ENCODE peak calls at places on chromosome X, in five cellular contexts. E is SK-N-SH, Z is neuronal stem cell, V is H9, U is nucleus accumbens. K is an unnamed sample.

GRCh38 chrX:39253551-39253950 is 452.3 kb downstream of the MID1IP1 start:
- DNase-seq in E (no peak), V (no peak), Z (no peak), U (no peak), K (no peak)

GRCh38 chrX:72572248-72573157 is at the start of gene HDAC8:
- DNase-seq in Z (peak; percentile 64), U (peak; percentile 67), V (peak; percentile 65), E (peak; percentile 80), K (peak; percentile 65)

GRCh38 chrX:42530027-42530426 is 247.9 kb downstream of the PPP1R2C start:
- DNase-seq in E (no peak), Z (no peak), U (no peak), V (no peak), K (peak; percentile 13)

GRCh38 chrX:150352581-150352980 is 10.5 kb upstream of the MAMLD1 start:
- DNase-seq in Z (no peak), V (no peak), U (no peak), E (no peak), K (no peak)

GRCh38 chrX:129781134-129782014 is 1.6 kb downstream of the SASH3 start:
- DNase-seq in U (no peak), Z (no peak), E (no peak), V (no peak), K (no peak)

GRCh38 chrX:16771483-16772398 is 14.5 kb upstream of the TXLNG start:
- DNase-seq in U (no peak), V (peak; percentile 83), Z (peak; percentile 21), E (peak; percentile 44), K (peak; percentile 83)

GRCh38 chrX:48934581-48935331 is 15.9 kb upstream of the PIM2 start:
- DNase-seq in E (no peak), Z (no peak), U (no peak), V (no peak), K (no peak)

GRCh38 chrX:134821370-134821769 is 163.1 kb upstream of the PLAC1 start:
- DNase-seq in E (no peak), V (peak; percentile 30), Z (no peak), U (peak; percentile 0), K (no peak)

GRCh38 chrX:153999359-154000037 is 20.2 kb downstream of the IRAK1 start:
- DNase-seq in U (no peak), Z (no peak), V (no peak), E (no peak), K (no peak)

GRCh38 chrX:33330798-33331197 is 119.4 kb upstream of the DMD start:
- DNase-seq in V (no peak), U (no peak), Z (no peak), E (no peak), K (no peak)

GRCh38 chrX:109600114-109600710 is 24.8 kb downstream of the KCNE5 start:
- DNase-seq in V (peak; percentile 40), E (peak; percentile 10), U (no peak), Z (no peak), K (no peak)

GRCh38 chrX:15515931-15516330 is 15.3 kb downstream of the BMX start:
- DNase-seq in E (no peak), U (no peak), V (no peak), Z (no peak), K (no peak)

GRCh38 chrX:78514852-78515251 is 144.3 kb downstream of the RTL3 start:
- DNase-seq in Z (peak; percentile 59), U (no peak), E (no peak), V (peak; percentile 76), K (no peak)

GRCh38 chrX:1876041-1876440 is 261.2 kb downstream of the ASMT start:
- DNase-seq in U (no peak), Z (no peak), V (no peak), E (no peak), K (no peak)

GRCh38 chrX:103845165-103845653 is 13.2 kb upstream of the RAB9B start:
- DNase-seq in Z (peak; percentile 30), V (peak; percentile 72), E (peak; percentile 49), U (peak; percentile 6), K (peak; percentile 61)

GRCh38 chrX:53281321-53281822 is at the start of gene IQSEC2:
- DNase-seq in V (peak; percentile 67), Z (no peak), E (no peak), U (no peak), K (peak; percentile 69)

K was measured in fibroblast of the conjunctiva.